ENCODE peak calls at places on chromosomes 13 and 19, in four cellular contexts. K, V, Q and U are unnamed samples.

GRCh38 chr19:50777830-50778303 is 7.6 kb downstream of the GPR32 start:
- DNase-seq in K (peak; percentile 14), V (peak; percentile 79), Q (no peak), U (no peak)

GRCh38 chr19:57282011-57282636 is 1.8 kb downstream of the ZNF460 start:
- DNase-seq in K (no peak), V (no peak), Q (no peak), U (no peak)

GRCh38 chr13:90709329-90709728 is 638.2 kb upstream of the MIR17HG start:
- DNase-seq in K (no peak), V (no peak), Q (no peak), U (no peak)

GRCh38 chr13:109331898-109332297 is 454.5 kb downstream of the IRS2 start:
- DNase-seq in K (peak; percentile 89), V (no peak), Q (no peak), U (peak; percentile 87)

GRCh38 chr13:36807616-36808015 is 11.4 kb upstream of the RFXAP start:
- DNase-seq in K (no peak), V (no peak), Q (no peak), U (no peak)

GRCh38 chr13:96781141-96781540 is 213.1 kb downstream of the OXGR1 start:
- DNase-seq in K (no peak), V (no peak), Q (no peak), U (no peak)

GRCh38 chr19:3054972-3055740 is 7.1 kb downstream of the TLE5 start:
- DNase-seq in K (peak; percentile 17), V (no peak), Q (no peak), U (no peak)

GRCh38 chr19:54469496-54469934 is 3.6 kb downstream of the CDC42EP5 start:
- DNase-seq in K (no peak), V (no peak), Q (no peak), U (no peak)

GRCh38 chr19:58033741-58034475 is at the start of gene ZSCAN1:
- DNase-seq in K (peak; percentile 41), V (peak; percentile 95), Q (peak; percentile 94), U (peak; percentile 75)

GRCh38 chr19:33062902-33063301 is 1.8 kb downstream of the RHPN2 start:
- DNase-seq in K (no peak), V (no peak), Q (no peak), U (no peak)

GRCh38 chr13:99392126-99392805 is 85.1 kb upstream of the GPR183 start:
- DNase-seq in K (no peak), V (no peak), Q (no peak), U (no peak)

GRCh38 chr13:105969761-105970160 is 565.7 kb downstream of the EFNB2 start:
- DNase-seq in K (no peak), V (no peak), Q (no peak), U (peak; percentile 32)

GRCh38 chr19:18762125-18763023 is 28.7 kb downstream of the COMP start:
- DNase-seq in K (no peak), V (no peak), Q (no peak), U (no peak)

DNA sequence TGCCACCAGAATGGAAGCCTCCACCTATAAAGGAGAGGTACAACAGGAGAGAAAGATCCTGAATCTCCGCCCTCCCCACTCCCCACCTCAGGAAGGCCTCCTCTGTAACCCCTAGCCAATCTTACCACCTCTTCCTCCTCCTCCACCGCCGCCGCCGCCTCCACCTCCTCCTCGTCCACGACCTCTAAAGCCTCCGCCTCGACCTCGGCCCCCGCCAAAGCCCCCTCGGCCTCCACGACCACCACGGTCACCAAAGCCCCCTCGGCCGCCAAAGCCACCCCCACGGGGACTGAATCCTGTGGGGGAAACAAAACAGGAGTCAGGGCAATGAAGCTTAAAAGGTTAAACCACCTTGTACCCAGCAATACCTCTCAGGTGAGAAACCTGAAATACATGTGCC is 5.7 kb downstream of the FBL start:
- DNase-seq in K (no peak), V (no peak), Q (no peak), U (no peak)
- H3K18ac ChIP-seq in K (no peak overlapping the region), V (no peak overlapping the region), Q (no peak overlapping the region), U (no peak overlapping the region)

GRCh38 chr19:8638078-8638619 is 7.7 kb downstream of the NFILZ start:
- DNase-seq in K (peak; percentile 21), V (no peak), Q (no peak), U (no peak)
- H4K91ac ChIP-seq in K (no peak overlapping the region), V (no peak overlapping the region), Q (no peak overlapping the region), U (no peak overlapping the region)

GRCh38 chr19:42102877-42103276 is 26.9 kb downstream of the ZNF574 start:
- DNase-seq in K (no peak), V (no peak), Q (no peak), U (no peak)

GRCh38 chr19:42096255-42096837 is 20.4 kb downstream of the ZNF574 start:
- DNase-seq in K (no peak), V (no peak), Q (no peak), U (no peak)

GRCh38 chr19:42097461-42097860 is 21.5 kb downstream of the ZNF574 start:
- DNase-seq in K (no peak), V (no peak), Q (no peak), U (no peak)

GRCh38 chr19:42098781-42099180 is 22.8 kb downstream of the ZNF574 start:
- DNase-seq in K (no peak), V (no peak), Q (no peak), U (no peak)

DNA sequence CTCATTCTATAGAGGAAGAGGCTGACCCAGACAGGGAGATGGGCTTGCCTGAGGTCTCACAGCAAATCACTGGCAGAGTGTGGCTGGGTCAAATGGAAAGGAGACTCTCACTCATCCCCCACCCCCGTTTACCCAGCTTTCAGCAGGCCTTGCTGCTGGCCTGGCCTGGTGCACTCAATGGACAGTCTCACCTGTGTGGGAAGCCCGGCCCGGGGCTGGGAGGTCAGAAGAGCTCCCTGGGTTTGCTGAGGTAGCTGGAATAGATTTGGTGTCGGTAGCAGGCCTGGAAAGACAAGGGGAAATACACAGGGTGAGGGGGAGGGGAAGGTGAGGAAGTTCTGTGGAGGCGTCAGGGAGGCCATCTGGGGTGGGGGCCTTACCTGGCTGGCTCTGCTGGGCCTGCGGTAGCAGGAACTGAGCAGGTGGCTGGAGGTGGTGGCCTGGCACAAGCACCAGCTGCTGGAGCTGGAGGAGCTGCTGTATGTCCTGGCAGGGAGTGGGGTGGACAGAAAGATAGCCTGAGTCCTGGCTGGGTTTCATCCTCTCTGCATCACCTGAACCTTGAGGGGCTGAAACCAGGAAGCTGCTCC is 23.5 kb downstream of the ZNF574 start:
- DNase-seq in K (no peak), V (no peak), Q (no peak), U (no peak)
- H3K18ac ChIP-seq in K (no peak overlapping the region), V (no peak overlapping the region), Q (no peak overlapping the region), U (no peak overlapping the region)

GRCh38 chr13:47114030-47114429 is 217.2 kb upstream of the HTR2A start:
- DNase-seq in K (peak; percentile 89), V (no peak), Q (no peak), U (peak; percentile 50)

GRCh38 chr13:47110833-47111240 is 214.0 kb upstream of the HTR2A start:
- DNase-seq in K (no peak), V (no peak), Q (no peak), U (no peak)

GRCh38 chr13:47111499-47111898 is 214.6 kb upstream of the HTR2A start:
- DNase-seq in K (no peak), V (no peak), Q (no peak), U (no peak)

GRCh38 chr13:47112205-47112896 is 215.5 kb upstream of the HTR2A start:
- DNase-seq in K (no peak), V (peak; percentile 53), Q (peak; percentile 35), U (no peak)

GRCh38 chr13:47112900-47113299 is 216.0 kb upstream of the HTR2A start:
- DNase-seq in K (no peak), V (no peak), Q (no peak), U (no peak)
- H4K91ac ChIP-seq in K (no peak overlapping the region), V (no peak overlapping the region), Q (no peak overlapping the region), U (no peak overlapping the region)

GRCh38 chr19:4981681-4981958 is 12.7 kb downstream of the KDM4B start:
- DNase-seq in K (no peak), V (no peak), Q (no peak), U (no peak)

GRCh38 chr19:4983346-4984105 is 14.6 kb downstream of the KDM4B start:
- DNase-seq in K (no peak), V (no peak), Q (no peak), U (no peak)

GRCh38 chr19:4979211-4979807 is 10.4 kb downstream of the KDM4B start:
- DNase-seq in K (no peak), V (no peak), Q (no peak), U (no peak)

GRCh38 chr19:4980087-4980486 is 11.2 kb downstream of the KDM4B start:
- DNase-seq in K (no peak), V (no peak), Q (no peak), U (no peak)

DNA sequence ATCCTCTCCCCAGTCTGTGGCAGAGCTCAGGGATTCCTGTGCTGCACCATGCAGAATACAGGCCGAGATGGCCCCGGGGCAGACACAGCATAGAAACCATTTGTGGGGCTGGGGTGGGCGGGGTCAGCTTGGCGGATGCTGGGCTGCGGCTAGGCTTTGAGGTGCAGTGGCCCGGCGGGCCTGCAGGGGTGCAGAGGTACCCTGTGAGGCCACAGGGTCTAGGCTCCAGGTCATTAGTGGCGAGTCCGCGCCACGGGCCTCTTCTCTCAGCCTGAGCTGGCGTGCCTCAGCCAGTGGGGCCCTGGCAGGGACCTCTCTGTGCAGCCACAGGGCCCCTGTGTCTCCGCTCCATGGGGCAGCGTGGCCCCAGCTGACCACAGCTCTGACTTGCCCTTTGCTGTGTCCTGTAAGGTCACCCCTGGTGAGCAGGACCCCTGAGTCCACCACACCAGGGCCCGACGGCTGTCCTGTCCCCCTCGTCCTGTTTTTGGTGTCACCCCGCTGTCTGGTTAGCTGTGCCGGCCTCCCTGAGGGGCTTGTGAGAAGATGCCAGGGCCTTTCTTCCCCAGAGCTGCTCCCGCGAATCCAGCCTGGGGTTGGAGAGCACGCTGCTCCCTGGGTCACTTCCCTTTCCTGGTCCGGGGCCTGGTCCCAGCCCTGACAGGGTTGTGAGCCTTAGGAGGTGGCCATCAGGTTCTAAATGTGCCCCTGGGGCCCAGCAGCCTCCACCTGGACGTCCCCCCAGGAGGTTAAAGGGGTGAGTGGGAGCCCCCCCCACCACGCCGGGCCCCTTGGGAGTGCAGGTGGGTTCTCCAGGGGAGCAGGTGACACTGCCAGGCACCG is 12.1 kb downstream of the KDM4B start:
- DNase-seq in K (no peak), V (peak; percentile 60), Q (no peak), U (no peak)
- H3K18ac ChIP-seq in K (no peak overlapping the region), V (no peak overlapping the region), Q (peak overlapping the region; percentile 48), U (no peak overlapping the region)